ENCODE peak calls at places on chromosomes 16 and 17, in seven cellular contexts. M, F, N, R, I, C and W are unnamed samples.

GRCh38 chr16:30051518-30051917 is 14.0 kb upstream of the ALDOA start:
- DNase-seq in M (no peak), F (no peak), N (peak; percentile 75), R (no peak), I (no peak), C (no peak), W (no peak)

GRCh38 chr17:80857721-80858171 is 133.9 kb upstream of the CHMP6 start:
- DNase-seq in M (no peak), F (no peak), N (no peak), R (no peak), I (no peak), C (no peak), W (no peak)

GRCh38 chr16:86092586-86093480 is 193.9 kb downstream of the IRF8 start:
- DNase-seq in M (no peak), F (no peak), N (no peak), R (no peak), I (no peak), C (no peak), W (no peak)

GRCh38 chr16:83609178-83609577 is 198.6 kb upstream of the HSBP1 start:
- DNase-seq in M (no peak), F (no peak), N (no peak), R (no peak), I (no peak), C (no peak), W (no peak)

GRCh38 chr16:22665048-22665797 is 148.7 kb upstream of the HS3ST2 start:
- DNase-seq in M (no peak), F (no peak), N (no peak), R (no peak), I (no peak), C (no peak), W (no peak)

GRCh38 chr17:144936-145670 is 7.7 kb downstream of the SCGB1C2 start:
- DNase-seq in M (peak; percentile 17), F (no peak), N (no peak), R (no peak), I (no peak), C (no peak), W (peak; percentile 2)

GRCh38 chr17:35913611-35914010 is 17.0 kb downstream of the RDM1 start:
- DNase-seq in M (no peak), F (no peak), N (no peak), R (no peak), I (no peak), C (no peak), W (no peak)

GRCh38 chr17:44293509-44294226 is 14.7 kb upstream of the RUNDC3A start:
- DNase-seq in M (no peak), F (no peak), N (no peak), R (no peak), I (no peak), C (no peak), W (no peak)

GRCh38 chr16:47143677-47144558 is at the start of gene NETO2:
- DNase-seq in M (peak; percentile 57), F (peak; percentile 88), N (peak; percentile 61), R (no peak), I (no peak), C (peak; percentile 82), W (peak; percentile 17)

GRCh38 chr17:69516911-69517310 is 102.4 kb downstream of the MAP2K6 start:
- DNase-seq in M (no peak), F (no peak), N (no peak), R (no peak), I (no peak), C (no peak), W (no peak)

GRCh38 chr17:59451706-59452105 is 113.7 kb upstream of the DHX40 start:
- DNase-seq in M (no peak), F (no peak), N (no peak), R (no peak), I (no peak), C (peak; percentile 50), W (no peak)

GRCh38 chr16:22120440-22120839 is 28.1 kb downstream of the VWA3A start:
- DNase-seq in M (no peak), F (no peak), N (no peak), R (no peak), I (no peak), C (peak; percentile 60), W (no peak)

GRCh38 chr16:68116256-68116853 is 31.2 kb downstream of the NFATC3 start:
- DNase-seq in M (no peak), F (no peak), N (peak; percentile 46), R (no peak), I (no peak), C (no peak), W (no peak)

GRCh38 chr17:29560306-29560705 is 6.5 kb downstream of the ABHD15 start:
- DNase-seq in M (no peak), F (peak; percentile 63), N (no peak), R (no peak), I (no peak), C (no peak), W (no peak)

GRCh38 chr16:56609463-56609921 is 1.1 kb downstream of the MT2A start:
- DNase-seq in M (peak; percentile 81), F (peak; percentile 69), N (peak; percentile 82), R (no peak), I (peak; percentile 41), C (no peak), W (peak; percentile 72)
- H3K4me3 ChIP-seq in M (peak overlapping the region; percentile 65), F (peak overlapping the region; percentile 72), N (peak overlapping the region; percentile 93), R (peak overlapping the region; percentile 73), I (peak overlapping the region; percentile 63), C (peak overlapping the region; percentile 51), W (peak overlapping the region; percentile 33)

GRCh38 chr17:8481089-8481488 is 45.4 kb downstream of the NDEL1 start:
- DNase-seq in M (no peak), F (no peak), N (no peak), R (no peak), I (no peak), C (no peak), W (no peak)

GRCh38 chr17:8481703-8482102 is 46.0 kb downstream of the NDEL1 start:
- DNase-seq in M (no peak), F (no peak), N (no peak), R (no peak), I (no peak), C (no peak), W (no peak)

GRCh38 chr17:8480011-8480976 is 44.6 kb downstream of the NDEL1 start:
- DNase-seq in M (no peak), F (no peak), N (no peak), R (no peak), I (no peak), C (no peak), W (no peak)

GRCh38 chr17:8477653-8478441 is 42.2 kb downstream of the NDEL1 start:
- DNase-seq in M (no peak), F (no peak), N (no peak), R (no peak), I (no peak), C (no peak), W (no peak)

GRCh38 chr17:8479431-8479947 is 43.8 kb downstream of the NDEL1 start:
- DNase-seq in M (no peak), F (no peak), N (no peak), R (no peak), I (no peak), C (no peak), W (no peak)
- TF ChIP-seq POLR2AphosphoS5 in M (peak; percentile 54), F (no peak), N (no peak), R (no peak), I (no peak), C (no peak), W (no peak)

GRCh38 chr16:57069053-57069452 is 23.3 kb upstream of the CPNE2 start:
- DNase-seq in M (no peak), F (no peak), N (no peak), R (no peak), I (no peak), C (no peak), W (no peak)
- H3K4me3 ChIP-seq in M (no peak overlapping the region), F (no peak overlapping the region), N (no peak overlapping the region), R (no peak overlapping the region), I (no peak overlapping the region), C (no peak overlapping the region), W (no peak overlapping the region)

GRCh38 chr16:53258809-53259208 is 175.5 kb upstream of the RBL2 start:
- DNase-seq in M (no peak), F (no peak), N (no peak), R (no peak), I (no peak), C (no peak), W (no peak)
- TF ChIP-seq POLR2AphosphoS5 in M (no peak), F (no peak), N (no peak), R (no peak), I (no peak), C (no peak), W (no peak)

GRCh38 chr17:74369221-74369620 is 1.9 kb downstream of the GPR142 start:
- DNase-seq in M (peak; percentile 44), F (no peak), N (no peak), R (no peak), I (no peak), C (peak; percentile 66), W (no peak)
- H3K4me3 ChIP-seq in M (no peak overlapping the region), F (no peak overlapping the region), N (no peak overlapping the region), R (no peak overlapping the region), I (no peak overlapping the region), C (no peak overlapping the region), W (no peak overlapping the region)

GRCh38 chr16:88807142-88807625 is 3.6 kb downstream of the CDT1 start:
- DNase-seq in M (no peak), F (no peak), N (no peak), R (no peak), I (no peak), C (no peak), W (no peak)

GRCh38 chr16:88809676-88810165 is 2.0 kb downstream of the APRT start:
- DNase-seq in M (no peak), F (no peak), N (no peak), R (no peak), I (no peak), C (no peak), W (no peak)

GRCh38 chr16:88809068-88809675 is 2.6 kb downstream of the APRT start:
- DNase-seq in M (no peak), F (no peak), N (no peak), R (no peak), I (no peak), C (no peak), W (no peak)

GRCh38 chr16:88806491-88807111 is 3.0 kb downstream of the CDT1 start:
- DNase-seq in M (no peak), F (no peak), N (no peak), R (no peak), I (no peak), C (no peak), W (no peak)

DNA sequence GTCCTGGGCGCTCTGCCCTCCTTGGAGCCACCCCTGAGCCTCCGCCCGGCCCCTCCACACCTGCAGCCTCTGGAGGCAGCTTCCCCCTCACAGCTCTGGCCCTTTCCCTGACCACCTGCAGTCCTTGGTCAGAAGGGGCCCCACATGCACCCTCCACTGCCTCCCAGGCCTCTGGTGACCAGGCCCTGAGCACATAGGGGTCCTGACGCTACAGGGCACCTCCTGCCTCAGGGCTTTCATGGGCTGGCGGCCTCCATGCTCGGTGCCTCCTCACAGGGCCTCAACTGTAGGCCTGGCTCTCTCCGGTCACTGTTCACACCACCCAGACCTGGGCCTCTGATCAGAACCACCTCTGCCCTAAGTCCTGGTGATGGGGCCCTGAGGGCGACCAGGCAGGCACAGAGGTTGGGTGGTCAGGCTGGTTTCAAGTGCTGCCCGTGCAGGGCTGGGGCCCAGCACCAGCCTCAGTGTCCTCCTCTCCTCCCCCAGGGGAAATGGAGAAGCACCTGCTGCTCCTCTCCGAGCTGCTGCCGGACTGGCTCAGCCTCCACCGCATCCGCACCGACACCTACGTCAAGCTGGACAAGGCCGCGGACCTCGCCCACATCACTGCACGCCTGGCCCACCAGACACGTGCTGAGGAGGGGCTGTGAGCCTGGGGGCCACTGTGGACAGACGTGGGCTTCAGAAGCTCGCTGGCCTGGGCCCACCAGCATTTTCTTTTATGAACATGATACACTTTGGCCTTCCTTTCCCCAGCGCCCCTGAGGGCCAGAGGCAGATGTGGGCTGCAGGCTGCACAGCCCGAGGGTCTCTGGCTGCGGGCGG is 3.9 kb downstream of the APRT start:
- DNase-seq in M (no peak), F (no peak), N (no peak), R (no peak), I (no peak), C (no peak), W (no peak)
- TF ChIP-seq POLR2AphosphoS5 in M (no peak), F (no peak), N (peak; percentile 21), R (no peak), I (peak; percentile 42), C (peak; percentile 63), W (no peak)